ENCODE peak calls at places on chromosomes 4 and X, in eight cellular contexts. N is Calu3; M is germinal center; Q is psoas muscle; D is type B pancreatic cell; O is MV-4-11; F is activated CD4-positive, alpha-beta T cell treated with anti-CD3 and anti-CD28 coated beads, Interleukin-2, amount 10 ng/mL, durations not matched to agents 7 days and 5 days; V is HuH-7. B is an unnamed sample.

GRCh38 chr4:158825443-158826036 is 56.7 kb downstream of the FNIP2 start:
- DNase-seq in D (no peak), M (no peak), N (no peak), O (no peak), F (no peak), V (no peak), Q (no peak), B (no peak)

GRCh38 chrX:14630724-14631123 is 101.4 kb downstream of the GLRA2 start:
- DNase-seq in D (no peak), O (no peak), Q (no peak), F (no peak), V (no peak), N (no peak), M (no peak), B (no peak)

GRCh38 chrX:68238568-68238967 is 194.7 kb downstream of the OPHN1 start:
- DNase-seq in Q (no peak), D (no peak), O (no peak), V (peak), M (no peak), N (peak), F (no peak), B (no peak)

GRCh38 chr4:76993787-76994641 is 44.5 kb downstream of the SEPTIN11 start:
- DNase-seq in N (no peak), V (no peak), F (peak), O (no peak), M (peak), D (no peak), Q (no peak), B (peak)

GRCh38 chrX:10904220-10904619 is 206.9 kb upstream of the HCCS start:
- DNase-seq in F (no peak), Q (no peak), D (no peak), O (no peak), V (no peak), N (no peak), M (no peak), B (no peak)

GRCh38 chrX:103153661-103154060 is 60.7 kb upstream of the NXF3 start:
- DNase-seq in Q (no peak), N (no peak), O (no peak), M (no peak), F (no peak), V (no peak), D (no peak), B (no peak)

GRCh38 chrX:134459683-134460004 is 321 bp upstream of the HPRT1 start:
- DNase-seq in F (no peak), Q (no peak), D (no peak), N (no peak), O (no peak), V (no peak), M (no peak), B (no peak)

GRCh38 chrX:15600745-15601144 is at the start of gene ACE2:
- DNase-seq in Q (no peak), O (no peak), D (no peak), N (no peak), M (no peak), V (no peak), F (no peak), B (no peak)

GRCh38 chrX:22025751-22026150 is 6.4 kb upstream of the PHEX start:
- DNase-seq in V (peak), M (no peak), Q (no peak), F (no peak), O (no peak), N (no peak), D (no peak), B (no peak)

GRCh38 chrX:107448625-107449468 is 605 bp upstream of the FRMPD3 start:
- DNase-seq in F (no peak), D (no peak), Q (no peak), V (peak), N (peak), O (no peak), M (peak), B (no peak)

GRCh38 chr4:174398728-174399127 is 115.0 kb downstream of the CEP44 start:
- DNase-seq in V (no peak), O (no peak), Q (no peak), F (no peak), D (no peak), N (no peak), M (no peak), B (no peak)